ENCODE peak calls at places on chromosomes 6 and 20, in five cellular contexts. E is left ventricle myocardium inferior; R is psoas muscle; U is CD8-positive, alpha-beta T cell; B is ovary. C is an unnamed sample.
A peak's percentile ranks its signal among the peaks of the same experiment; 100 is the strongest.

GRCh38 chr20:60810561-60810960 is 441.5 kb upstream of the CDH4 start:
- DNase-seq in B (no peak), E (no peak), U (no peak), R (no peak), C (no peak)

GRCh38 chr6:158050107-158050735 is 68.6 kb downstream of the SYNJ2 start:
- DNase-seq in R (peak; percentile 25), U (no peak), E (peak; percentile 7), B (no peak), C (no peak)

GRCh38 chr6:32983493-32983848 is 15.1 kb downstream of the BRD2 start:
- DNase-seq in B (no peak), E (no peak), R (no peak), U (no peak), C (no peak)

GRCh38 chr20:728022-728944 is 40.0 kb downstream of the SLC52A3 start:
- DNase-seq in E (peak; percentile 59), B (no peak), R (peak; percentile 64), U (peak; percentile 26), C (peak; percentile 46)

GRCh38 chr6:16639689-16640480 is 121.4 kb downstream of the ATXN1 start:
- DNase-seq in B (no peak), E (no peak), U (no peak), R (no peak), C (peak; percentile 34)

GRCh38 chr6:122778961-122779671 is 400 bp upstream of the FABP7 start:
- DNase-seq in U (no peak), R (no peak), B (no peak), E (no peak), C (no peak)

GRCh38 chr6:56482525-56482924 is 160.2 kb downstream of the DST start:
- DNase-seq in B (no peak), E (no peak), U (no peak), R (no peak), C (no peak)

GRCh38 chr20:62360854-62361798 is 6.0 kb downstream of the LAMA5 start:
- DNase-seq in E (peak; percentile 34), U (no peak), B (peak; percentile 34), R (peak; percentile 60), C (no peak)

GRCh38 chr20:10795286-10796026 is 121.7 kb upstream of the JAG1 start:
- DNase-seq in E (no peak), U (no peak), R (no peak), B (no peak), C (no peak)

GRCh38 chr20:62386383-62387218 is at the start of gene RPS21:
- DNase-seq in U (peak; percentile 90), B (peak; percentile 92), R (peak; percentile 98), E (peak; percentile 92), C (peak; percentile 93)

GRCh38 chr6:75205776-75206334 is at the start of gene COL12A1:
- DNase-seq in R (peak; percentile 97), E (peak; percentile 91), U (no peak), B (peak; percentile 96), C (peak; percentile 32)

GRCh38 chr6:106370639-106371038 is 10.1 kb downstream of the CRYBG1 start:
- DNase-seq in B (no peak), E (no peak), R (no peak), U (no peak), C (no peak)

GRCh38 chr6:54802775-54803631 is 43.6 kb upstream of the FAM83B start:
- DNase-seq in R (no peak), U (no peak), B (no peak), E (no peak), C (no peak)

GRCh38 chr6:111157412-111157811 is 70.1 kb downstream of the SLC16A10 start:
- DNase-seq in B (no peak), R (no peak), E (no peak), U (no peak), C (no peak)

GRCh38 chr6:28425942-28426541 is 17.2 kb downstream of the ZSCAN23 start:
- DNase-seq in B (no peak), R (no peak), E (no peak), U (no peak), C (no peak)

GRCh38 chr6:66662196-66662595 is 955.2 kb upstream of the EYS start:
- DNase-seq in B (no peak), U (no peak), R (no peak), E (no peak), C (no peak)

GRCh38 chr6:84284428-84285033 is 57.1 kb upstream of the CEP162 start:
- DNase-seq in E (no peak), B (no peak), U (no peak), R (no peak), C (no peak)

GRCh38 chr20:9903048-9903651 is 64.3 kb upstream of the PAK5 start:
- DNase-seq in B (no peak), U (no peak), E (no peak), R (no peak), C (no peak)

GRCh38 chr20:40524071-40524470 is 165.0 kb downstream of the MAFB start:
- DNase-seq in B (no peak), U (no peak), E (no peak), R (no peak), C (no peak)

GRCh38 chr20:2470051-2470431 is 548 bp downstream of the SNRPB start:
- DNase-seq in E (no peak), B (peak; percentile 28), U (peak; percentile 48), R (peak; percentile 61), C (no peak)

GRCh38 chr20:47740225-47741184 is 44.8 kb downstream of the SULF2 start:
- DNase-seq in E (peak; percentile 44), R (peak; percentile 67), B (no peak), U (no peak), C (no peak)

GRCh38 chr6:130203370-130203769 is 19.4 kb downstream of the SAMD3 start:
- DNase-seq in B (no peak), R (no peak), U (no peak), E (no peak), C (no peak)

GRCh38 chr6:143600821-143601220 is 76.9 kb upstream of the PHACTR2 start:
- DNase-seq in U (no peak), E (no peak), B (no peak), R (no peak), C (no peak)

GRCh38 chr6:85079761-85080160 is 315.4 kb upstream of the TBX18 start:
- DNase-seq in B (no peak), R (no peak), E (no peak), U (no peak), C (no peak)

GRCh38 chr6:5636210-5637030 is 370.3 kb downstream of the NRN1 start:
- DNase-seq in R (no peak), B (no peak), E (no peak), U (no peak), C (no peak)

GRCh38 chr20:25532015-25532751 is 53.1 kb downstream of the NINL start:
- DNase-seq in E (no peak), B (no peak), U (no peak), R (no peak), C (no peak)
- H3K4me3 ChIP-seq in E (peak overlapping the region; percentile 32), B (no peak overlapping the region), U (no peak overlapping the region), R (no peak overlapping the region), C (no peak overlapping the region)

GRCh38 chr6:93017213-93017612 is 402.1 kb downstream of the EPHA7 start:
- DNase-seq in E (no peak), B (no peak), U (no peak), R (no peak), C (no peak)
- TF ChIP-seq CTCF in E (no peak), B (no peak), U (no peak), R (no peak), C (no peak)

GRCh38 chr6:2518029-2518428 is 232.7 kb downstream of the MYLK4 start:
- DNase-seq in E (no peak), B (no peak), U (no peak), R (no peak), C (no peak)
- H3K36me3 ChIP-seq in E (no peaks in the 10 kb centered on the region), B (no peaks in the 10 kb centered on the region), U (no peaks in the 10 kb centered on the region), R (no peaks in the 10 kb centered on the region), C (no peaks in the 10 kb centered on the region)

DNA sequence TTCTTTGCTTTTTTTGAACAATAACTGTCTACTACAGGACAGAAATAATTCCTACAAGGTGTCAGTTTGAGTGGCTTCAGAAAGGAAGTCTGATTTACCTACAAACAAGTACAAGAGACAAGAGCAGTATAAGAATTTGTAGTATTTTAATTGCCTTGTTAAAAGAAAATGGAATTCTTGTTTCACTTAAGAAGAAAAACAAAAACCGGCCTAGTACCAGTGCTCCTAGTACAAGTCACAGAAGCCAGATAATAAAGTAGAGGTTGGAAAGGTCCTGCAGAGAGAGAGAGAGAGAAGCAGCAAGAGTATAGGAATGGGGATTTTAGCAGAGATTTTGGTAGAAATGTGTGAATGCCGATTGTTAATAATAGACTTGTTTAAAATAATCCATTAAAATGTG is 6.4 kb downstream of the TAB2 start:
- DNase-seq in R (no peak), E (no peak), U (no peak), B (no peak), C (no peak)
- H3K4me3 ChIP-seq in R (no peak overlapping the region), E (no peak overlapping the region), U (no peak overlapping the region), B (no peak overlapping the region), C (no peak overlapping the region)

GRCh38 chr6:722077-722524 is 29.2 kb upstream of the EXOC2 start:
- DNase-seq in B (peak; percentile 74), U (peak; percentile 68), R (peak; percentile 81), E (peak; percentile 56), C (peak; percentile 26)

GRCh38 chr6:727796-728195 is 34.9 kb upstream of the EXOC2 start:
- DNase-seq in U (no peak), E (no peak), R (no peak), B (no peak), C (no peak)

GRCh38 chr6:718345-718744 is 25.4 kb upstream of the EXOC2 start:
- DNase-seq in U (no peak), R (no peak), B (no peak), E (no peak), C (no peak)

GRCh38 chr6:722608-723007 is 29.7 kb upstream of the EXOC2 start:
- DNase-seq in B (no peak), R (no peak), U (no peak), E (no peak), C (no peak)

DNA sequence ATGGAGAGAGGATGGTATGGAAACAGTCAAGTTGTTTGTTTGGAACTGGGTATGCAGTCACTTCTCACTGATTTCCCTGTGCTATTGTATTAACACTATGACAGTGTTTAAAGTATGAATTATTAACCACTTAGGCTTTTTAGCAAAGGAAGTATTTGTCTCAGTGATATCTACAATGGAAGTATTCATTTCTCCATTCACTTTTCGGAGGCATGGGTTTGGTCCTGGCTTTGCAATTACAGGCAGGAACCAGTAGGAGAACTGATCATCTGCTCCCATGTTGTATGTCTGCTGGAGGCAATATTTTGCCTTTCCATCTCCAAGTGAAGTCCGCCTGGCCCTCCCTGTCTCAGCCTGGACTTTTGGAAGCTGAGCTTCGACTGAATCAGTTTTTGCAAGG is 30.6 kb upstream of the EXOC2 start:
- DNase-seq in U (no peak), E (no peak), B (no peak), R (no peak), C (no peak)
- TF ChIP-seq CTCF in U (no peak), E (no peak), B (no peak), R (no peak), C (no peak)